ENCODE peak calls at places on chromosomes 12 and 14, in ten cellular contexts. R is heart right ventricle, T is tibial nerve, E is adrenal gland, A is psoas muscle, F is upper lobe of right lung, S is ovary, O is body of pancreas, D is Caco-2, W is right cardiac atrium. Q is an unnamed sample.
A peak's percentile ranks its signal among the peaks of the same experiment; 100 is the strongest.

GRCh38 chr14:67943947-67944346 is 124.4 kb downstream of the RAD51B start:
- DNase-seq in R (no peak), O (peak; percentile 91), A (no peak), E (peak; percentile 78), T (peak; percentile 23), W (peak; percentile 74), D (peak; percentile 74), F (no peak), S (peak; percentile 91), Q (peak; percentile 92)

GRCh38 chr12:38919191-38919590 is 13.8 kb upstream of the CPNE8 start:
- DNase-seq in S (no peak), R (no peak), E (peak; percentile 36), W (no peak), A (no peak), O (no peak), F (no peak), T (no peak), D (no peak), Q (no peak)

GRCh38 chr12:96078281-96078761 is 42.9 kb upstream of the LTA4H start:
- DNase-seq in R (peak; percentile 70), F (peak; percentile 65), D (no peak), E (peak; percentile 34), T (no peak), O (peak; percentile 23), A (peak; percentile 52), S (peak; percentile 54), W (peak; percentile 85), Q (no peak)

GRCh38 chr14:22552001-22552826 is 36.8 kb downstream of the DAD1 start:
- DNase-seq in O (no peak), E (no peak), T (no peak), S (no peak), D (no peak), A (no peak), W (no peak), R (no peak), F (no peak), Q (no peak)

GRCh38 chr14:24984846-24985589 is 64.9 kb downstream of the STXBP6 start:
- DNase-seq in W (no peak), T (no peak), E (no peak), D (peak; percentile 39), O (peak; percentile 57), R (no peak), S (no peak), A (no peak), F (no peak), Q (peak; percentile 60)

GRCh38 chr12:96237465-96238077 is 43.4 kb downstream of the ELK3 start:
- DNase-seq in S (peak; percentile 74), R (peak; percentile 52), W (peak; percentile 75), A (peak; percentile 73), D (no peak), T (no peak), E (peak; percentile 72), O (peak; percentile 60), F (no peak), Q (no peak)

GRCh38 chr12:29591140-29592020 is 93.9 kb upstream of the OVCH1 start:
- DNase-seq in D (peak; percentile 19), W (no peak), R (no peak), E (no peak), F (no peak), S (peak; percentile 40), T (no peak), O (no peak), A (peak; percentile 20), Q (no peak)

GRCh38 chr12:2118481-2119255 is 65.9 kb downstream of the CACNA1C start:
- DNase-seq in D (no peak), E (no peak), A (no peak), W (no peak), R (no peak), T (no peak), O (no peak), S (no peak), F (peak; percentile 22), Q (no peak)

DNA sequence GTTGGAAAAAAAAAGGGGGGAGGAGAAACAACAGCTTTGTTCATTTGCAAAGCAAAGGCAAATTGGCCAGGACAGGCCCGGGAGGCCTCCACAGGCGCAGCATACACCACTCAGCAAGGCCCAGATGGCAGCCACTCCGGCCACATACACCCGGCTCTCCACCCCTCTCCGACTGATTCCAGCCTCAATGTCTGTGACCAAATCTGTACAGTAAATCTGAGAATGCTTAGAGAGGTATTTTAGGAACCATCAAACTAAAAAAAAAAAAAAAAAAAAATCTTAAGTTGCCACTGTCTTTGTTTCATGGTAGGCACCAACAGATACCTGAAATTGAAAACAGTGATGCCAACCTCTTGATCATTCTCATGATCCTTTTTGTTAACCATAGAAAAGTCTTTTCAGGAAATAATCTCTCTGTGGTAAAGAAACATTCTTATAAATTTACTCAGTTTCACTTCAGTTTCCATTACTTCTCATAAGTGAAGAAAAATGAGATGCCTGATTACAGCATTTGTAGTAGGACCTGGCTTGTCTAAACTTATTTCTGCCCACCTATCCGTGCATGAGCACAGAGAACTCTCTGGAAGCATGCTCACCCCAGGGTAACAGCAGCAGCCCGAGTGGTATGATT is 20.2 kb downstream of the VPS37B start:
- DNase-seq in O (no peak), E (peak; percentile 4), D (no peak), S (no peak), F (no peak), A (no peak), W (no peak), R (no peak), T (no peak), Q (no peak)
- H3K4me1 ChIP-seq in O (peaks cover 95% of the 10 kb centered on the region), E (peaks cover 52% of the 10 kb centered on the region), D (no peaks in the 10 kb centered on the region), S (peaks cover 16% of the 10 kb centered on the region), F (peaks cover 77% of the 10 kb centered on the region), A (peaks cover 81% of the 10 kb centered on the region), W (peaks cover 36% of the 10 kb centered on the region), R (peaks cover 67% of the 10 kb centered on the region), T (no peaks in the 10 kb centered on the region), Q (peaks cover 19% of the 10 kb centered on the region)

GRCh38 chr12:113235976-113236375 is 14.7 kb downstream of the TPCN1 start:
- DNase-seq in F (no peak), S (no peak), O (no peak), D (no peak), R (no peak), E (peak; percentile 15), A (no peak), T (no peak), W (no peak), Q (no peak)

GRCh38 chr12:113238309-113238708 is 17.0 kb downstream of the TPCN1 start:
- DNase-seq in F (no peak), R (no peak), E (peak; percentile 12), S (no peak), D (no peak), W (no peak), A (no peak), T (no peak), O (no peak), Q (no peak)

GRCh38 chr12:113234483-113234882 is 13.2 kb downstream of the TPCN1 start:
- DNase-seq in T (no peak), R (no peak), O (no peak), E (peak; percentile 8), A (no peak), S (no peak), W (no peak), D (no peak), F (no peak), Q (no peak)

GRCh38 chr12:113237748-113238147 is 16.5 kb downstream of the TPCN1 start:
- DNase-seq in W (no peak), F (no peak), E (peak; percentile 13), T (no peak), D (no peak), R (no peak), S (no peak), A (no peak), O (no peak), Q (no peak)

GRCh38 chr12:113236539-113237354 is 15.5 kb downstream of the TPCN1 start:
- DNase-seq in T (no peak), R (no peak), A (no peak), F (no peak), D (no peak), S (no peak), O (no peak), W (peak; percentile 82), E (peak; percentile 65), Q (no peak)
- H3K4me1 ChIP-seq in T (no peaks in the 10 kb centered on the region), R (peaks cover 74% of the 10 kb centered on the region), A (peaks cover 87% of the 10 kb centered on the region), F (peaks cover 44% of the 10 kb centered on the region), D (peaks cover 54% of the 10 kb centered on the region), S (peaks cover 6% of the 10 kb centered on the region), O (peaks cover 42% of the 10 kb centered on the region), W (peaks cover 34% of the 10 kb centered on the region), E (peaks cover 49% of the 10 kb centered on the region), Q (peaks cover 28% of the 10 kb centered on the region)

GRCh38 chr12:27151479-27151878 is 69.1 kb upstream of the C12orf71 start:
- DNase-seq in A (no peak), D (no peak), F (no peak), E (no peak), W (no peak), O (no peak), S (no peak), R (no peak), T (no peak), Q (no peak)

GRCh38 chr12:27148373-27148772 is 66.0 kb upstream of the C12orf71 start:
- DNase-seq in A (no peak), D (no peak), W (no peak), E (no peak), O (no peak), T (no peak), F (no peak), R (no peak), S (no peak), Q (no peak)

GRCh38 chr12:27143676-27144075 is 61.3 kb upstream of the C12orf71 start:
- DNase-seq in A (no peak), E (no peak), S (no peak), O (no peak), R (no peak), T (no peak), D (no peak), W (no peak), F (no peak), Q (no peak)

DNA sequence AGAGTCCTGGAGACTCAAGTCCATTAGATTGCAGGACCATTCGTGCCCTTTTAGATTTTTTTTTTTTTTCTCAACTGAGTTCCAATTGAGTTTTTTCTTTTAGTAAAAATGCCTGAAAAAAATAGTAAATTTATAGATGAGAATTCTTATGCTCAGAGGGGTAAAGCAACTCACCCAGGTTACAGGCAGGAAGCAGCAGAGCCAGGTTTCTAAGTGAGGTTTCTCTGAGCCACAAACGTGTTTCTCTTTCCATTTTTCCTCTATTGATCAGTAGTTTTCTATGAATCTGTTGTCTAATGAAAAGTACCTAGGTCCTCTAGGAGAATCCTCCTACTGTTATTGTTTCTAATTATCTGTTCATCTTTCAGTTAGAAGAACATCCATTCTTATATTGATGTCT is 66.4 kb upstream of the C12orf71 start:
- DNase-seq in R (no peak), A (no peak), T (no peak), S (no peak), D (no peak), O (no peak), F (no peak), E (no peak), W (no peak), Q (no peak)
- H3K4me1 ChIP-seq in R (no peaks in the 10 kb centered on the region), A (no peaks in the 10 kb centered on the region), T (no peaks in the 10 kb centered on the region), S (no peaks in the 10 kb centered on the region), D (no peaks in the 10 kb centered on the region), O (no peaks in the 10 kb centered on the region), F (peaks cover 3% of the 10 kb centered on the region), E (no peaks in the 10 kb centered on the region), W (no peaks in the 10 kb centered on the region), Q (no peaks in the 10 kb centered on the region)

GRCh38 chr12:15155271-15155670 is 65.9 kb downstream of the RERG start:
- DNase-seq in O (no peak), F (no peak), E (peak; percentile 34), R (no peak), T (no peak), D (no peak), A (peak; percentile 12), W (no peak), S (no peak), Q (no peak)

GRCh38 chr12:15152864-15153263 is 68.4 kb downstream of the RERG start:
- DNase-seq in O (no peak), R (no peak), D (no peak), S (no peak), F (no peak), W (no peak), A (no peak), T (no peak), E (no peak), Q (no peak)

GRCh38 chr12:15152456-15152855 is 68.8 kb downstream of the RERG start:
- DNase-seq in F (no peak), E (no peak), D (no peak), A (no peak), T (no peak), S (peak; percentile 47), W (no peak), O (no peak), R (no peak), Q (no peak)

GRCh38 chr12:15151141-15152091 is 69.8 kb downstream of the RERG start:
- DNase-seq in R (no peak), T (no peak), O (peak; percentile 44), S (peak; percentile 50), A (no peak), D (peak; percentile 33), W (no peak), E (no peak), F (no peak), Q (peak; percentile 48)

GRCh38 chr12:15154108-15154507 is 67.1 kb downstream of the RERG start:
- DNase-seq in A (no peak), R (no peak), W (no peak), D (no peak), O (no peak), T (no peak), S (no peak), F (no peak), E (no peak), Q (no peak)
- H3K4me1 ChIP-seq in A (no peaks in the 10 kb centered on the region), R (no peaks in the 10 kb centered on the region), W (peaks cover 5% of the 10 kb centered on the region), D (no peaks in the 10 kb centered on the region), O (peaks cover 8% of the 10 kb centered on the region), T (no peaks in the 10 kb centered on the region), S (peaks cover 12% of the 10 kb centered on the region), F (peaks cover 20% of the 10 kb centered on the region), E (peaks cover 32% of the 10 kb centered on the region), Q (no peaks in the 10 kb centered on the region)